ENCODE peak calls at places on chromosomes 13 and 19, in five cellular contexts. H, G, I, Y and D are unnamed samples.

GRCh38 chr13:44853641-44854040 is 135.6 kb downstream of the NUFIP1 start:
- DNase-seq in H (no peak), G (no peak), I (no peak), Y (no peak), D (no peak)

GRCh38 chr13:100392709-100393630 is 195.6 kb downstream of the GGACT start:
- DNase-seq in H (peak), G (no peak), I (peak), Y (peak), D (no peak)

GRCh38 chr13:20397896-20398295 is 127.8 kb downstream of the CRYL1 start:
- DNase-seq in H (no peak), G (no peak), I (no peak), Y (no peak), D (no peak)

GRCh38 chr13:49300716-49301589 is 53.2 kb downstream of the CDADC1 start:
- DNase-seq in H (peak), G (peak), I (peak), Y (peak), D (peak)

GRCh38 chr19:46715620-46716012 is 1.3 kb downstream of the PRKD2 start:
- DNase-seq in H (no peak), G (peak), I (no peak), Y (no peak), D (no peak)

GRCh38 chr19:46287585-46287984 is 9.3 kb upstream of the HIF3A start:
- DNase-seq in H (no peak), G (no peak), I (no peak), Y (no peak), D (no peak)

GRCh38 chr13:42996584-42996983 is 4.5 kb upstream of the EPSTI1 start:
- DNase-seq in H (no peak), G (no peak), I (no peak), Y (no peak), D (no peak)

GRCh38 chr19:30385174-30385573 is 13.0 kb downstream of the ZNF536 start:
- DNase-seq in H (no peak), G (no peak), I (no peak), Y (no peak), D (no peak)

GRCh38 chr13:78491978-78492377 is 111.4 kb downstream of the POU4F1 start:
- DNase-seq in H (no peak), G (no peak), I (no peak), Y (no peak), D (no peak)

GRCh38 chr19:41795031-41795461 is 1.3 kb upstream of the CEACAM3 start:
- DNase-seq in H (no peak), G (no peak), I (no peak), Y (no peak), D (peak)

GRCh38 chr19:54190503-54190941 is 586 bp upstream of the TSEN34 start:
- DNase-seq in H (peak), G (peak), I (peak), Y (peak), D (peak)

GRCh38 chr13:113452942-113453901 is at the start of gene ADPRHL1:
- DNase-seq in H (peak), G (no peak), I (peak), Y (peak), D (no peak)

GRCh38 chr13:25910243-25910642 is 141.6 kb downstream of the SHISA2 start:
- DNase-seq in H (no peak), G (no peak), I (no peak), Y (no peak), D (no peak)

GRCh38 chr13:112721198-112722104 is 31.6 kb downstream of the ATP11A start:
- DNase-seq in H (peak), G (peak), I (no peak), Y (peak), D (no peak)

GRCh38 chr13:40189426-40189825 is 477.0 kb downstream of the FOXO1 start:
- DNase-seq in H (no peak), G (no peak), I (no peak), Y (no peak), D (no peak)

GRCh38 chr19:13058951-13059660 is 43.6 kb downstream of the LYL1 start:
- DNase-seq in H (no peak), G (no peak), I (no peak), Y (no peak), D (no peak)

GRCh38 chr19:31491246-31491645 is 142.0 kb upstream of the TSHZ3 start:
- DNase-seq in H (no peak), G (no peak), I (no peak), Y (no peak), D (no peak)

GRCh38 chr13:98996046-98996445 is 18.2 kb upstream of the DOCK9 start:
- DNase-seq in H (no peak), G (no peak), I (no peak), Y (no peak), D (no peak)

GRCh38 chr13:25574437-25575426 is 203.0 kb downstream of the ATP8A2 start:
- DNase-seq in H (peak), G (no peak), I (peak), Y (peak), D (peak)

GRCh38 chr13:39317284-39317683 is 279.0 kb downstream of the NHLRC3 start:
- DNase-seq in H (peak), G (no peak), I (peak), Y (peak), D (no peak)

GRCh38 chr19:21092107-21092506 is 10.1 kb downstream of the ZNF714 start:
- DNase-seq in H (no peak), G (no peak), I (no peak), Y (no peak), D (no peak)

GRCh38 chr19:47497073-47497766 is 13.2 kb upstream of the KPTN start:
- DNase-seq in H (peak), G (no peak), I (peak), Y (no peak), D (no peak)

GRCh38 chr19:40808497-40808896 is 9.5 kb downstream of the EGLN2 start:
- DNase-seq in H (no peak), G (peak), I (no peak), Y (no peak), D (no peak)

GRCh38 chr13:35978607-35979316 is 152.4 kb downstream of the DCLK1 start:
- DNase-seq in H (no peak), G (no peak), I (no peak), Y (peak), D (no peak)

GRCh38 chr13:38743499-38743898 is 56.6 kb downstream of the FREM2 start:
- DNase-seq in H (no peak), G (no peak), I (no peak), Y (no peak), D (no peak)

GRCh38 chr19:48741222-48741999 is 1.0 kb upstream of the RASIP1 start:
- DNase-seq in H (peak), G (peak), I (peak), Y (peak), D (peak)

GRCh38 chr19:595326-596262 is 5.9 kb downstream of the HCN2 start:
- DNase-seq in H (no peak), G (no peak), I (no peak), Y (no peak), D (no peak)

GRCh38 chr13:24230428-24231072 is 70.0 kb downstream of the SPATA13 start:
- DNase-seq in H (no peak), G (no peak), I (no peak), Y (no peak), D (no peak)

GRCh38 chr19:33627962-33628839 is 6.4 kb downstream of the CHST8 start:
- DNase-seq in H (no peak), G (no peak), I (no peak), Y (no peak), D (no peak)

GRCh38 chr19:33630880-33631627 is 9.3 kb downstream of the CHST8 start:
- DNase-seq in H (no peak), G (no peak), I (no peak), Y (no peak), D (no peak)

GRCh38 chr19:33627526-33627925 is 5.8 kb downstream of the CHST8 start:
- DNase-seq in H (no peak), G (no peak), I (no peak), Y (no peak), D (no peak)

GRCh38 chr19:33629826-33630375 is 8.1 kb downstream of the CHST8 start:
- DNase-seq in H (no peak), G (no peak), I (no peak), Y (no peak), D (no peak)

GRCh38 chr19:33628921-33629825 is 7.4 kb downstream of the CHST8 start:
- DNase-seq in H (no peak), G (no peak), I (no peak), Y (no peak), D (no peak)
- TF ChIP-seq CTCF in H (no peak), G (no peak), I (no peak), Y (no peak), D (no peak)

GRCh38 chr13:80469841-80470378 is 129.0 kb upstream of the SPRY2 start:
- DNase-seq in H (peak), G (no peak), I (peak), Y (peak), D (no peak)
- H3K27ac ChIP-seq in H (peak), G (peak), I (peak), Y (peak), D (no peak)

DNA sequence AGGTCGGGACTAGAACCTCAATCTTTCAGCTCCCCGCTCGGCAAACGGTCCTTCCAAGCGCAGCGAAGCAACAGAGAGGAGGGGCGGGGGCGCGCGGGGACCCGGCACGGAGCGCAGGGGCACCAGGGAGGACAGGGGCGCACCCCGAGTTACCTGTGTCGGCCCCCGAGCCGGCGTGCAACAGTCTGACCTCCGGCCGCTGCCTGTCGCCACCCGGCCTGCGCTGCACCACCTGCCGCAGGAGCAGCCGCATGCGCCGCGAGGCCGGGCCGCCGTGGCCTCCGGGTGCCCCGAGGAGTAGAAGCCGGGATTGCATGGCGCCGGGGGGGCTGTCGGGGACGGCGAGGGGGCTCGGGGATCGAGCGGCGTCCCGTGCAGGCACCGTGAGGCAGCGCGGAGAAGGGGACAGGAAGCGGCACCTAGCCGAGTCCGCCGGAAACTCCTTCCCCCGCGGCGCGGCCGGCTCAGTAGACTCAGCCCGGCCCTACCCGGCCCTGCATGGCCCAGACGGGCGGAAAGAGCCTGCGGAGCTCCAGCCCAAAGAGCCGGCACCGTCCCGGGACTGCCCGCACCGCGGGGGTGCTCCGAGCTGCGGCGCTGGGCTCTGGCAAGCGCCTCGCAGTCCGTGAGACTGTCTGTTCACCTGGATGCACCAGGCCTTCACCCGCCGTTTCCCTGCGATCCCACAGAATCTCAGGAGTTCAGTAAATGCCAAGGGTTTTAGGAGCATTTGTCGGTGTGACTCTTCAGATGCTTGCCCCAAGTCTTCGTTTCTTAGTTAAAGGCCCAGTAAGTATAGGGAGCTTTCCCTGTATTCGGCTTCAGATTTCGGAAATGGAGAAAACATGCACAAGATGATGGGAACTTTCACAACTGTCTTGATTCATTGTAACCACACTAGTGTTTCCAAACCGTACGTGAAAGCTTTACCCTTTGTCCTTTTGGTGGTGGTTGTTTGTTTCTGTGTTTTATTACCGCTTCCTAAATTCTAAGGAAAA is at the start of gene VWA8:
- DNase-seq in H (peak), G (peak), I (peak), Y (peak), D (peak)
- TF ChIP-seq CTCF in H (no peak), G (no peak), I (no peak), Y (no peak), D (no peak)

DNA sequence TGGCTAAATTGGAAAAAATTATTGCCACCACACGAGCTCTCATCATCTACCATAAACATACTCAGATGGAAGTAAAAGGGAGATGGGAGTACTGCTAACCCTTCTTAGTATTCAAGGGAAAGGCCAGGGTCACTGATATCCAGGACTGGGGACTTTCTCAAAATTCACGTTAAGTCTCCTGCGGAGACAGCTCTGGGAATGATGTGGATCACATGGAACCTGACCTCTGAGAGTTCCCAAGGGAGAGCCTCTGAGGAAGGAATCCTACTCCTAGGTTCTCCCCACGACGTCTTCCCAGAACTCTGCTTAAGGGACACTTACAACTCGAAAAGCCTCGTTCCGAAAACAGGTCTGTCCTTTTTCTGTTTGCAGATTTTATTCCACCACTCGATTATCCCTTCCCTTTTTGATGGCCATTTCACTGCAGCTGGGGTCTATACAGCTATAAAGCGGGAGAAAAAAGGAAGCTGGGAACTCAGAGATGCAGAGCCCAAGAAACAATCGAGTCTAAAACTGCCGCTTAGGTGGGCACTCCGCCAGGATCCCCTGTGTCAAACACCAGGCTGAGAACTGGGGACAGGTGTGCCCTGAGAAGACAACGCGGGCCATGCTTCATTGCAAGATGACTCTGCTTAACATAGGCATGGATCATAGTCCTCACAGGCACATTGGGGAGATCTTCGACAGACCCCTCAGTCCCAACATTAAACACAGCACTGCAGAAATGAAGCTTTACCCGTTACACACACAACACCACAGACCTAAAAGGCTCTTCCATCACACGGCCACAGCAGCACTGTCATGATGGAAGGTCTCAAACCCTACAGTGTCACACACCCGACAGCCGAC is 823 bp upstream of the ZNF567 start:
- DNase-seq in H (peak), G (no peak), I (no peak), Y (peak), D (no peak)
- H3K27ac ChIP-seq in H (peak), G (peak), I (peak), Y (peak), D (peak)

DNA sequence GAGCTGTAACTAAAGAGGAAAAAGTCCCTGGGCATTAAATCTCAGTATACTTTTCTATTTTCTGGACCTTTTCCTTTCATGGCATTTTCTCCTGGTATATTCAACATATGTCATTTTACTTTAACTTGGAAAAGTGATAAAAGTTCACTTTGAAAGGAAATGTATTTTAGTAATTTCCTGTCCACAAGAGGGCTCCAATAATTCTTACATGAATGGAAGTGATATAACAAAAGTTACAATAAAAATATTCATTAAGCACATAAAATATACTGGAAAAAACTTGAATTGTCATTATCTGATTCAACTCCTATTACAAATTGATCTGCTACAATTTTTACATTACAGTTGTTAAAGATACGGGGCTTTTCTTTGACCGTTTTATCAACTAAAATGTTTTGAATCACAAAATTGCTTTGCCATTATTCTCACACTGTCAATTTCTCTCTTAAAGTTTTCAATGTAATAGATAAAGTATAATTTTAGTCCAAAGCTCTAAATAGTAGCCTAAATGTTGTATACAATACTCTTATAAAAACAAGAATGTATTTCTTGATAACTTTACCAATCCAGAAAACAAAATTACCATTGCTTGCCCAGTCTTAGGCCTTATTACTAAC is 4.9 kb downstream of the UBL3 start:
- DNase-seq in H (no peak), G (no peak), I (no peak), Y (no peak), D (no peak)
- TF ChIP-seq CTCF in H (peak), G (peak), I (peak), Y (no peak), D (peak)

GRCh38 chr13:73991884-73992283 is 142.3 kb downstream of the KLF12 start:
- DNase-seq in H (no peak), G (no peak), I (no peak), Y (no peak), D (no peak)
- H3K27ac ChIP-seq in H (no peak), G (no peak), I (no peak), Y (no peak), D (no peak)

GRCh38 chr13:27481766-27482165 is 31.4 kb upstream of the MTIF3 start:
- DNase-seq in H (no peak), G (peak), I (no peak), Y (peak), D (no peak)

GRCh38 chr13:27474751-27475268 is 24.4 kb upstream of the MTIF3 start:
- DNase-seq in H (no peak), G (no peak), I (no peak), Y (no peak), D (no peak)

GRCh38 chr13:27472441-27472840 is 22.1 kb upstream of the MTIF3 start:
- DNase-seq in H (no peak), G (no peak), I (no peak), Y (no peak), D (no peak)

GRCh38 chr13:27472941-27473340 is 22.6 kb upstream of the MTIF3 start:
- DNase-seq in H (no peak), G (no peak), I (no peak), Y (no peak), D (no peak)

GRCh38 chr13:27476943-27477681 is 26.7 kb upstream of the MTIF3 start:
- DNase-seq in H (no peak), G (no peak), I (no peak), Y (no peak), D (no peak)
- TF ChIP-seq CTCF in H (no peak), G (no peak), I (no peak), Y (no peak), D (no peak)

GRCh38 chr19:50416034-50416814 is 2.5 kb upstream of the SPIB start:
- DNase-seq in H (no peak), G (peak), I (no peak), Y (no peak), D (no peak)

GRCh38 chr19:50414850-50415660 is 3.7 kb upstream of the SPIB start:
- DNase-seq in H (peak), G (peak), I (peak), Y (peak), D (peak)

GRCh38 chr19:50417138-50417849 is 1.4 kb upstream of the SPIB start:
- DNase-seq in H (no peak), G (no peak), I (no peak), Y (no peak), D (no peak)

GRCh38 chr19:50416815-50417137 is 2.0 kb upstream of the SPIB start:
- DNase-seq in H (no peak), G (no peak), I (no peak), Y (no peak), D (no peak)

DNA sequence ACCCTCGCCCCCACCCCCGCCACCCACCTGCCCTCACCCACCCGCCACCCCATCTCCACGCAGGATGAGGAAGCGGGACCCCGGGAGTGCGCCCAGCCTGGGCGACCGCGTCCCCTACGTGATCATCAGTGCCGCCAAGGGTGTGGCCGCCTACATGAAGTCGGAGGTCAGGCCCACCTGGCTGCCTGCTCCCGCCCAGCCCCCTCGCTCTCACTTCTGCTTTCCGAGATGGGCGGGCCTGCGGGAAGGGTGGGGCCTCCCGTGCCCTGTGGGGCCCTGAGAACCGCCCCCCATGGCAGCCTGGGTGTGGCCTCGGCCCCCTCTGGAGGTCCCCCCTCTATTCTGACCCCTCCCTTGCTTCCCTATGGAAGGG is 3.1 kb upstream of the SPIB start:
- DNase-seq in H (no peak), G (peak), I (no peak), Y (no peak), D (no peak)
- H3K27ac ChIP-seq in H (no peak), G (peak), I (no peak), Y (no peak), D (no peak)